ENCODE peak calls at places on chromosomes 3 and 15, in seven cellular contexts. R is A172; T is endothelial cell; Y is stimulated activated CD4-positive, alpha-beta T cell treated with anti-CD3 and anti-CD28 coated beads, TNF-alpha, amount 100 ng/mL, for 1 hour; A is C1 segment of cervical spinal cord; Z is GM23338; F is stimulated activated CD8-positive, alpha-beta memory T cell treated with anti-CD3 and anti-CD28 coated beads, Interleukin-2, amount 100 ng/mL, for 1 hour. K is an unnamed sample.

GRCh38 chr3:40645883-40646282 is 121.1 kb downstream of the ZNF621 start:
- DNase-seq in Y (no peak), F (no peak), Z (no peak), R (no peak), A (no peak), T (no peak), K (no peak)

GRCh38 chr3:191648787-191649186 is 187.8 kb downstream of the PYDC2 start:
- DNase-seq in Y (no peak), R (no peak), Z (no peak), T (no peak), F (no peak), A (no peak), K (no peak)

GRCh38 chr3:186251948-186252619 is 110.0 kb downstream of the DGKG start:
- DNase-seq in T (no peak), Y (no peak), F (no peak), A (no peak), Z (no peak), R (no peak), K (no peak)

GRCh38 chr3:161964856-161965255 is 468.2 kb downstream of the OTOL1 start:
- DNase-seq in R (no peak), F (no peak), Z (no peak), Y (no peak), A (no peak), T (no peak), K (no peak)

GRCh38 chr3:66609660-66610547 is 109.1 kb upstream of the LRIG1 start:
- DNase-seq in F (no peak), T (no peak), A (no peak), Z (peak), Y (no peak), R (peak), K (no peak)

GRCh38 chr3:52346623-52347530 is 30.8 kb downstream of the DNAH1 start:
- DNase-seq in F (no peak), R (no peak), Z (no peak), T (no peak), Y (no peak), A (no peak), K (no peak)

GRCh38 chr3:145678401-145678800 is 482.6 kb downstream of the PLOD2 start:
- DNase-seq in R (peak), T (no peak), Z (no peak), F (no peak), A (no peak), Y (no peak), K (no peak)

GRCh38 chr3:159260049-159260662 is 458.3 kb downstream of the MFSD1 start:
- DNase-seq in T (peak), Z (peak), Y (no peak), F (no peak), R (peak), A (no peak), K (peak)

GRCh38 chr3:125129512-125129962 is 73.7 kb upstream of the HEG1 start:
- DNase-seq in T (no peak), R (peak), A (no peak), Y (no peak), Z (no peak), F (no peak), K (no peak)

GRCh38 chr15:26682765-26683164 is 90.1 kb downstream of the GABRB3 start:
- DNase-seq in R (no peak), Y (no peak), F (no peak), Z (peak), A (no peak), T (no peak), K (no peak)